ENCODE peak calls at places on chromosomes 5 and 9, in eight cellular contexts. One of them, this sample, is unnamed.
A peak's percentile ranks its signal among the peaks of the same experiment; 100 is the strongest.

GRCh38 chr9:99244300-99245260 is 22.5 kb downstream of the SEC61B start:
- DNase-seq in lower leg skin: no peak
- DNase-seq in colonic mucosa: no peak
- DNase-seq in BJ: no peak
- DNase-seq in CD8-positive, alpha-beta T cell: no peak
- DNase-seq in esophagus squamous epithelium: no peak
- DNase-seq in cardiac muscle cell: no peak
- DNase-seq in astrocyte: no peak
- DNase-seq in this sample: no peak

GRCh38 chr5:34499001-34499734 is 157.0 kb upstream of the RAI14 start:
- DNase-seq in cardiac muscle cell: no peak
- DNase-seq in BJ: peak; percentile 72
- DNase-seq in esophagus squamous epithelium: no peak
- DNase-seq in lower leg skin: no peak
- DNase-seq in astrocyte: peak; percentile 83
- DNase-seq in CD8-positive, alpha-beta T cell: peak; percentile 11
- DNase-seq in colonic mucosa: no peak
- DNase-seq in this sample: peak; percentile 82

GRCh38 chr9:81529556-81530193 is 159.7 kb downstream of the TLE1 start:
- DNase-seq in CD8-positive, alpha-beta T cell: no peak
- DNase-seq in astrocyte: peak; percentile 55
- DNase-seq in colonic mucosa: no peak
- DNase-seq in esophagus squamous epithelium: no peak
- DNase-seq in cardiac muscle cell: no peak
- DNase-seq in lower leg skin: peak; percentile 75
- DNase-seq in BJ: peak; percentile 27
- DNase-seq in this sample: peak; percentile 48

GRCh38 chr5:126628102-126628501 is 27.4 kb downstream of the PHAX start:
- DNase-seq in CD8-positive, alpha-beta T cell: no peak
- DNase-seq in astrocyte: no peak
- DNase-seq in BJ: no peak
- DNase-seq in colonic mucosa: no peak
- DNase-seq in cardiac muscle cell: no peak
- DNase-seq in lower leg skin: no peak
- DNase-seq in esophagus squamous epithelium: no peak
- DNase-seq in this sample: no peak

GRCh38 chr5:54643679-54644078 is 126.1 kb downstream of the SNX18 start:
- DNase-seq in cardiac muscle cell: no peak
- DNase-seq in lower leg skin: no peak
- DNase-seq in BJ: no peak
- DNase-seq in CD8-positive, alpha-beta T cell: no peak
- DNase-seq in astrocyte: peak; percentile 84
- DNase-seq in esophagus squamous epithelium: no peak
- DNase-seq in colonic mucosa: no peak
- DNase-seq in this sample: peak; percentile 94

GRCh38 chr5:144567416-144567770 is 396.7 kb downstream of the KCTD16 start:
- DNase-seq in CD8-positive, alpha-beta T cell: no peak
- DNase-seq in BJ: peak; percentile 35
- DNase-seq in cardiac muscle cell: no peak
- DNase-seq in esophagus squamous epithelium: no peak
- DNase-seq in lower leg skin: no peak
- DNase-seq in colonic mucosa: no peak
- DNase-seq in astrocyte: peak; percentile 47
- DNase-seq in this sample: peak; percentile 10

GRCh38 chr5:137310051-137310730 is 188.9 kb downstream of the SPOCK1 start:
- DNase-seq in esophagus squamous epithelium: no peak
- DNase-seq in lower leg skin: no peak
- DNase-seq in colonic mucosa: no peak
- DNase-seq in astrocyte: peak; percentile 94
- DNase-seq in CD8-positive, alpha-beta T cell: no peak
- DNase-seq in BJ: peak; percentile 87
- DNase-seq in cardiac muscle cell: no peak
- DNase-seq in this sample: peak; percentile 97

GRCh38 chr5:107794731-107795130 is 124.0 kb upstream of the EFNA5 start:
- DNase-seq in CD8-positive, alpha-beta T cell: no peak
- DNase-seq in colonic mucosa: no peak
- DNase-seq in cardiac muscle cell: no peak
- DNase-seq in BJ: no peak
- DNase-seq in lower leg skin: no peak
- DNase-seq in astrocyte: peak; percentile 60
- DNase-seq in esophagus squamous epithelium: no peak
- DNase-seq in this sample: peak; percentile 70

GRCh38 chr9:120557205-120557604 is 22.8 kb downstream of the CDK5RAP2 start:
- DNase-seq in colonic mucosa: no peak
- DNase-seq in lower leg skin: no peak
- DNase-seq in cardiac muscle cell: no peak
- DNase-seq in astrocyte: no peak
- DNase-seq in esophagus squamous epithelium: no peak
- DNase-seq in BJ: no peak
- DNase-seq in CD8-positive, alpha-beta T cell: no peak
- DNase-seq in this sample: no peak

GRCh38 chr9:136856541-136857141 is 4.5 kb downstream of the MAMDC4 start:
- DNase-seq in lower leg skin: peak; percentile 12
- DNase-seq in esophagus squamous epithelium: no peak
- DNase-seq in colonic mucosa: peak; percentile 22
- DNase-seq in CD8-positive, alpha-beta T cell: no peak
- DNase-seq in BJ: no peak
- DNase-seq in astrocyte: no peak
- DNase-seq in cardiac muscle cell: no peak
- DNase-seq in this sample: no peak

GRCh38 chr5:111932207-111932606 is 175.2 kb upstream of the NREP start:
- DNase-seq in esophagus squamous epithelium: no peak
- DNase-seq in astrocyte: peak; percentile 68
- DNase-seq in BJ: no peak
- DNase-seq in lower leg skin: no peak
- DNase-seq in colonic mucosa: no peak
- DNase-seq in CD8-positive, alpha-beta T cell: no peak
- DNase-seq in cardiac muscle cell: no peak
- DNase-seq in this sample: no peak

GRCh38 chr5:172833691-172834569 is at the start of gene ERGIC1:
- DNase-seq in CD8-positive, alpha-beta T cell: peak; percentile 61
- DNase-seq in esophagus squamous epithelium: no peak
- DNase-seq in lower leg skin: peak; percentile 73
- DNase-seq in colonic mucosa: peak; percentile 90
- DNase-seq in BJ: no peak
- DNase-seq in astrocyte: peak; percentile 65
- DNase-seq in cardiac muscle cell: peak; percentile 73
- DNase-seq in this sample: peak; percentile 76
- TF ChIP-seq CTCF in CD8-positive, alpha-beta T cell: no peak
- TF ChIP-seq CTCF in esophagus squamous epithelium: no peak
- TF ChIP-seq CTCF in lower leg skin: no peak
- TF ChIP-seq CTCF in colonic mucosa: no peak
- TF ChIP-seq CTCF in BJ: no peak
- TF ChIP-seq CTCF in astrocyte: no peak
- TF ChIP-seq CTCF in cardiac muscle cell: no peak
- TF ChIP-seq CTCF in this sample: no peak

GRCh38 chr5:41122459-41122858 is 51.3 kb upstream of the MROH2B start:
- DNase-seq in lower leg skin: no peak
- DNase-seq in colonic mucosa: no peak
- DNase-seq in astrocyte: no peak
- DNase-seq in cardiac muscle cell: no peak
- DNase-seq in esophagus squamous epithelium: no peak
- DNase-seq in CD8-positive, alpha-beta T cell: no peak
- DNase-seq in BJ: no peak
- DNase-seq in this sample: no peak
- TF ChIP-seq CTCF in lower leg skin: no peak
- TF ChIP-seq CTCF in colonic mucosa: no peak
- TF ChIP-seq CTCF in astrocyte: no peak
- TF ChIP-seq CTCF in cardiac muscle cell: no peak
- TF ChIP-seq CTCF in esophagus squamous epithelium: no peak
- TF ChIP-seq CTCF in CD8-positive, alpha-beta T cell: no peak
- TF ChIP-seq CTCF in BJ: no peak
- TF ChIP-seq CTCF in this sample: no peak

DNA sequence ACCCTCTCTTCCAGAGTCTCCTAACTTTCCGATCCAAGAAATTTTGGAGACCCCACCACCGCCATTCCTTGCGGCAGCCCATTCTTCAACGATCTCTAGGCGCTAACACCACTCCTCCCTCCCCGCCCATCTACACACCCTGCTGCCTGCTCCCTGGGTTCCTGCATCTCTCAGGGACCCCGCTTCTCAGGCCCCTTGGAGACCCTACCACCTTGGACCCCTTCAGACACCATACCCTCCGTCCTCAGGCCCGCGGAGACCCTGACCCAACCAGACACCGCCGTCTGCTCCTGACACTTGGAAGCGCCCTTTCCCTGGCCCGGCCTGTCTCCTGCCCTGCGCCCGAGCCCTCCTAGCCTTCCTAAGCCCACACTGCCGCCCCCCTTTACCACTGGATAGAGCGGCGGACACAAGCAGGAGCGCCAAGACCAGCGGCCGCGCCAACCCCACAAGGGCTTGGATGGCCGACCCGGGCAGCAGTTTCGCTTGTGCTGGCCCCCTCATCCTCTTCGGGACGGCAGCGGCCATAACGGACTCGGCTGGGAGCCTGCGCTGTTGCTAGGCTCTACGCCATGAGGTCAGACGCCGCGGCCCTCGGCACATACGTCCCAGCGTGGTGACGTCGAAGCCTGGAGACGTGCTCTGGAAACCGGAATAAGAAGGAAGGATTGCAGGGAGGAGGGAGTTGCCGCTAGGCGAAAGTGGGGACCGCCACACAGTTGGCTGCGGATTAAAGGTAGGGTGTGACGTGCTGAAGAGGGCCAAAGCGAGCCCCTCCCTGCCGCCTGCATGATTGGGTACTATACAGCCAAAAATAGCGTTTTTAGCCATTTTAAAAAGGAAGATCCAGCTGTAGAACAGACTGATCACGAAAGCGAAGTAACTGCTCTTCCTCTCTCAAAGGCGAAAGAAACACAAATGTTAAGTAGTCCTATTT is at the start of gene C5orf15:
- DNase-seq in CD8-positive, alpha-beta T cell: peak; percentile 81
- DNase-seq in esophagus squamous epithelium: peak; percentile 70
- DNase-seq in lower leg skin: peak; percentile 95
- DNase-seq in colonic mucosa: peak; percentile 96
- DNase-seq in BJ: peak; percentile 84
- DNase-seq in cardiac muscle cell: peak; percentile 98
- DNase-seq in astrocyte: peak; percentile 98
- DNase-seq in this sample: peak; percentile 96
- TF ChIP-seq CTCF in CD8-positive, alpha-beta T cell: no peak
- TF ChIP-seq CTCF in esophagus squamous epithelium: peak; percentile 22
- TF ChIP-seq CTCF in lower leg skin: no peak
- TF ChIP-seq CTCF in colonic mucosa: no peak
- TF ChIP-seq CTCF in BJ: peak; percentile 26
- TF ChIP-seq CTCF in cardiac muscle cell: peak; percentile 18
- TF ChIP-seq CTCF in astrocyte: no peak
- TF ChIP-seq CTCF in this sample: peak; percentile 41

GRCh38 chr5:76583163-76584047 is 39.8 kb downstream of the F2RL2 start:
- DNase-seq in lower leg skin: no peak
- DNase-seq in CD8-positive, alpha-beta T cell: no peak
- DNase-seq in cardiac muscle cell: no peak
- DNase-seq in colonic mucosa: no peak
- DNase-seq in BJ: no peak
- DNase-seq in esophagus squamous epithelium: no peak
- DNase-seq in astrocyte: no peak
- DNase-seq in this sample: peak; percentile 15
- TF ChIP-seq CTCF in lower leg skin: no peak
- TF ChIP-seq CTCF in CD8-positive, alpha-beta T cell: peak; percentile 72
- TF ChIP-seq CTCF in cardiac muscle cell: peak; percentile 50
- TF ChIP-seq CTCF in colonic mucosa: peak; percentile 23
- TF ChIP-seq CTCF in BJ: peak; percentile 33
- TF ChIP-seq CTCF in esophagus squamous epithelium: peak; percentile 40
- TF ChIP-seq CTCF in astrocyte: peak; percentile 47
- TF ChIP-seq CTCF in this sample: peak; percentile 40

GRCh38 chr5:139649082-139649991 is 1.2 kb downstream of the CXXC5 start:
- DNase-seq in astrocyte: no peak
- DNase-seq in lower leg skin: no peak
- DNase-seq in colonic mucosa: no peak
- DNase-seq in BJ: no peak
- DNase-seq in cardiac muscle cell: peak; percentile 52
- DNase-seq in esophagus squamous epithelium: no peak
- DNase-seq in CD8-positive, alpha-beta T cell: no peak
- DNase-seq in this sample: no peak
- TF ChIP-seq CTCF in astrocyte: no peak
- TF ChIP-seq CTCF in lower leg skin: no peak
- TF ChIP-seq CTCF in colonic mucosa: no peak
- TF ChIP-seq CTCF in BJ: peak; percentile 13
- TF ChIP-seq CTCF in cardiac muscle cell: no peak
- TF ChIP-seq CTCF in esophagus squamous epithelium: no peak
- TF ChIP-seq CTCF in CD8-positive, alpha-beta T cell: no peak
- TF ChIP-seq CTCF in this sample: no peak

GRCh38 chr5:135891280-135891679 is 4.4 kb downstream of the IL9 start:
- DNase-seq in esophagus squamous epithelium: no peak
- DNase-seq in cardiac muscle cell: no peak
- DNase-seq in colonic mucosa: no peak
- DNase-seq in CD8-positive, alpha-beta T cell: no peak
- DNase-seq in BJ: no peak
- DNase-seq in astrocyte: peak; percentile 7
- DNase-seq in lower leg skin: no peak
- DNase-seq in this sample: no peak

GRCh38 chr5:135894271-135894670 is 1.4 kb downstream of the IL9 start:
- DNase-seq in lower leg skin: no peak
- DNase-seq in colonic mucosa: no peak
- DNase-seq in BJ: no peak
- DNase-seq in astrocyte: no peak
- DNase-seq in cardiac muscle cell: peak; percentile 55
- DNase-seq in esophagus squamous epithelium: no peak
- DNase-seq in CD8-positive, alpha-beta T cell: no peak
- DNase-seq in this sample: no peak

GRCh38 chr5:135890296-135890695 is 5.3 kb downstream of the IL9 start:
- DNase-seq in BJ: no peak
- DNase-seq in CD8-positive, alpha-beta T cell: no peak
- DNase-seq in cardiac muscle cell: no peak
- DNase-seq in lower leg skin: no peak
- DNase-seq in astrocyte: no peak
- DNase-seq in colonic mucosa: no peak
- DNase-seq in esophagus squamous epithelium: no peak
- DNase-seq in this sample: no peak

GRCh38 chr5:135890867-135891266 is 4.8 kb downstream of the IL9 start:
- DNase-seq in BJ: no peak
- DNase-seq in cardiac muscle cell: no peak
- DNase-seq in esophagus squamous epithelium: no peak
- DNase-seq in astrocyte: peak; percentile 2
- DNase-seq in colonic mucosa: no peak
- DNase-seq in CD8-positive, alpha-beta T cell: no peak
- DNase-seq in lower leg skin: no peak
- DNase-seq in this sample: no peak

GRCh38 chr5:135891804-135892203 is 3.8 kb downstream of the IL9 start:
- DNase-seq in lower leg skin: no peak
- DNase-seq in BJ: no peak
- DNase-seq in esophagus squamous epithelium: no peak
- DNase-seq in CD8-positive, alpha-beta T cell: no peak
- DNase-seq in colonic mucosa: no peak
- DNase-seq in astrocyte: no peak
- DNase-seq in cardiac muscle cell: peak; percentile 74
- DNase-seq in this sample: no peak
- TF ChIP-seq CTCF in lower leg skin: no peak
- TF ChIP-seq CTCF in BJ: no peak
- TF ChIP-seq CTCF in esophagus squamous epithelium: no peak
- TF ChIP-seq CTCF in CD8-positive, alpha-beta T cell: no peak
- TF ChIP-seq CTCF in colonic mucosa: no peak
- TF ChIP-seq CTCF in astrocyte: peak; percentile 27
- TF ChIP-seq CTCF in cardiac muscle cell: peak; percentile 24
- TF ChIP-seq CTCF in this sample: no peak